ENCODE peak calls at places on chromosomes 1 and 21, in seven cellular contexts. One of them, this sample, is unnamed.

GRCh38 chr21:37849703-37850102 is 66.6 kb downstream of the KCNJ6 start:
- DNase-seq in Ammon's horn: no peak
- DNase-seq in activated gamma-delta T cell treated with anti-CD3 and anti-CD28 coated beads, Interleukin-2, amount 50 U/mL, for 16 hours: no peak
- DNase-seq in Kasumi-1: no peak
- DNase-seq in stimulated activated CD8-positive, alpha-beta memory T cell treated with anti-CD3 and anti-CD28 coated beads, Interleukin-15, amount 100 ng/mL, for 24 hours: no peak
- DNase-seq in GM10248: no peak
- DNase-seq in left ventricle myocardium superior: no peak
- DNase-seq in this sample: no peak

GRCh38 chr1:59214764-59215208 is 82.1 kb upstream of the FGGY start:
- DNase-seq in stimulated activated CD8-positive, alpha-beta memory T cell treated with anti-CD3 and anti-CD28 coated beads, Interleukin-15, amount 100 ng/mL, for 24 hours: no peak
- DNase-seq in Ammon's horn: no peak
- DNase-seq in left ventricle myocardium superior: no peak
- DNase-seq in Kasumi-1: no peak
- DNase-seq in GM10248: no peak
- DNase-seq in activated gamma-delta T cell treated with anti-CD3 and anti-CD28 coated beads, Interleukin-2, amount 50 U/mL, for 16 hours: no peak
- DNase-seq in this sample: no peak

GRCh38 chr1:43354471-43354870 is 4.3 kb upstream of the CDC20 start:
- DNase-seq in stimulated activated CD8-positive, alpha-beta memory T cell treated with anti-CD3 and anti-CD28 coated beads, Interleukin-15, amount 100 ng/mL, for 24 hours: no peak
- DNase-seq in left ventricle myocardium superior: no peak
- DNase-seq in Kasumi-1: no peak
- DNase-seq in Ammon's horn: no peak
- DNase-seq in GM10248: no peak
- DNase-seq in activated gamma-delta T cell treated with anti-CD3 and anti-CD28 coated beads, Interleukin-2, amount 50 U/mL, for 16 hours: no peak
- DNase-seq in this sample: no peak

GRCh38 chr1:7847599-7847998 is 5.3 kb downstream of the UTS2 start:
- DNase-seq in Kasumi-1: no peak
- DNase-seq in activated gamma-delta T cell treated with anti-CD3 and anti-CD28 coated beads, Interleukin-2, amount 50 U/mL, for 16 hours: no peak
- DNase-seq in Ammon's horn: no peak
- DNase-seq in stimulated activated CD8-positive, alpha-beta memory T cell treated with anti-CD3 and anti-CD28 coated beads, Interleukin-15, amount 100 ng/mL, for 24 hours: no peak
- DNase-seq in GM10248: no peak
- DNase-seq in left ventricle myocardium superior: no peak
- DNase-seq in this sample: peak; percentile 80

GRCh38 chr1:63824386-63824898 is 50.6 kb downstream of the ROR1 start:
- DNase-seq in stimulated activated CD8-positive, alpha-beta memory T cell treated with anti-CD3 and anti-CD28 coated beads, Interleukin-15, amount 100 ng/mL, for 24 hours: no peak
- DNase-seq in Ammon's horn: no peak
- DNase-seq in activated gamma-delta T cell treated with anti-CD3 and anti-CD28 coated beads, Interleukin-2, amount 50 U/mL, for 16 hours: no peak
- DNase-seq in left ventricle myocardium superior: no peak
- DNase-seq in GM10248: no peak
- DNase-seq in Kasumi-1: no peak
- DNase-seq in this sample: no peak

GRCh38 chr21:25750085-25750484 is 15.3 kb downstream of the GABPA start:
- DNase-seq in Ammon's horn: no peak
- DNase-seq in Kasumi-1: peak; percentile 66
- DNase-seq in GM10248: no peak
- DNase-seq in left ventricle myocardium superior: no peak
- DNase-seq in activated gamma-delta T cell treated with anti-CD3 and anti-CD28 coated beads, Interleukin-2, amount 50 U/mL, for 16 hours: no peak
- DNase-seq in stimulated activated CD8-positive, alpha-beta memory T cell treated with anti-CD3 and anti-CD28 coated beads, Interleukin-15, amount 100 ng/mL, for 24 hours: no peak
- DNase-seq in this sample: no peak

GRCh38 chr1:65065535-65066378 is 82.2 kb upstream of the AK4 start:
- DNase-seq in left ventricle myocardium superior: peak; percentile 58
- DNase-seq in Kasumi-1: no peak
- DNase-seq in activated gamma-delta T cell treated with anti-CD3 and anti-CD28 coated beads, Interleukin-2, amount 50 U/mL, for 16 hours: no peak
- DNase-seq in GM10248: no peak
- DNase-seq in Ammon's horn: no peak
- DNase-seq in stimulated activated CD8-positive, alpha-beta memory T cell treated with anti-CD3 and anti-CD28 coated beads, Interleukin-15, amount 100 ng/mL, for 24 hours: no peak
- DNase-seq in this sample: peak; percentile 22

GRCh38 chr21:46054447-46054846 is 43.5 kb upstream of the COL6A2 start:
- DNase-seq in Kasumi-1: no peak
- DNase-seq in left ventricle myocardium superior: peak; percentile 63
- DNase-seq in stimulated activated CD8-positive, alpha-beta memory T cell treated with anti-CD3 and anti-CD28 coated beads, Interleukin-15, amount 100 ng/mL, for 24 hours: no peak
- DNase-seq in activated gamma-delta T cell treated with anti-CD3 and anti-CD28 coated beads, Interleukin-2, amount 50 U/mL, for 16 hours: no peak
- DNase-seq in GM10248: no peak
- DNase-seq in Ammon's horn: no peak
- DNase-seq in this sample: peak; percentile 72

GRCh38 chr1:8055973-8056372 is 29.9 kb upstream of the ERRFI1 start:
- DNase-seq in left ventricle myocardium superior: no peak
- DNase-seq in stimulated activated CD8-positive, alpha-beta memory T cell treated with anti-CD3 and anti-CD28 coated beads, Interleukin-15, amount 100 ng/mL, for 24 hours: no peak
- DNase-seq in Kasumi-1: no peak
- DNase-seq in GM10248: no peak
- DNase-seq in Ammon's horn: no peak
- DNase-seq in activated gamma-delta T cell treated with anti-CD3 and anti-CD28 coated beads, Interleukin-2, amount 50 U/mL, for 16 hours: no peak
- DNase-seq in this sample: peak; percentile 81

GRCh38 chr1:31409946-31410858 is 2.8 kb upstream of the SERINC2 start:
- DNase-seq in left ventricle myocardium superior: no peak
- DNase-seq in activated gamma-delta T cell treated with anti-CD3 and anti-CD28 coated beads, Interleukin-2, amount 50 U/mL, for 16 hours: no peak
- DNase-seq in Ammon's horn: no peak
- DNase-seq in GM10248: no peak
- DNase-seq in Kasumi-1: no peak
- DNase-seq in stimulated activated CD8-positive, alpha-beta memory T cell treated with anti-CD3 and anti-CD28 coated beads, Interleukin-15, amount 100 ng/mL, for 24 hours: no peak
- DNase-seq in this sample: peak; percentile 25

GRCh38 chr1:23169219-23169575 is 541 bp upstream of the LUZP1 start:
- DNase-seq in left ventricle myocardium superior: no peak
- DNase-seq in Ammon's horn: no peak
- DNase-seq in activated gamma-delta T cell treated with anti-CD3 and anti-CD28 coated beads, Interleukin-2, amount 50 U/mL, for 16 hours: no peak
- DNase-seq in Kasumi-1: no peak
- DNase-seq in stimulated activated CD8-positive, alpha-beta memory T cell treated with anti-CD3 and anti-CD28 coated beads, Interleukin-15, amount 100 ng/mL, for 24 hours: no peak
- DNase-seq in GM10248: no peak
- DNase-seq in this sample: no peak

GRCh38 chr1:178196631-178197030 is 102.7 kb downstream of the RASAL2 start:
- DNase-seq in Ammon's horn: no peak
- DNase-seq in GM10248: no peak
- DNase-seq in stimulated activated CD8-positive, alpha-beta memory T cell treated with anti-CD3 and anti-CD28 coated beads, Interleukin-15, amount 100 ng/mL, for 24 hours: no peak
- DNase-seq in activated gamma-delta T cell treated with anti-CD3 and anti-CD28 coated beads, Interleukin-2, amount 50 U/mL, for 16 hours: no peak
- DNase-seq in Kasumi-1: no peak
- DNase-seq in left ventricle myocardium superior: no peak
- DNase-seq in this sample: no peak

GRCh38 chr1:50610563-50610962 is 187.3 kb upstream of the DMRTA2 start:
- DNase-seq in stimulated activated CD8-positive, alpha-beta memory T cell treated with anti-CD3 and anti-CD28 coated beads, Interleukin-15, amount 100 ng/mL, for 24 hours: no peak
- DNase-seq in GM10248: peak; percentile 22
- DNase-seq in left ventricle myocardium superior: no peak
- DNase-seq in activated gamma-delta T cell treated with anti-CD3 and anti-CD28 coated beads, Interleukin-2, amount 50 U/mL, for 16 hours: no peak
- DNase-seq in Ammon's horn: no peak
- DNase-seq in Kasumi-1: no peak
- DNase-seq in this sample: no peak

GRCh38 chr1:198519639-198520501 is 20.6 kb downstream of the ATP6V1G3 start:
- DNase-seq in left ventricle myocardium superior: no peak
- DNase-seq in Ammon's horn: no peak
- DNase-seq in activated gamma-delta T cell treated with anti-CD3 and anti-CD28 coated beads, Interleukin-2, amount 50 U/mL, for 16 hours: no peak
- DNase-seq in stimulated activated CD8-positive, alpha-beta memory T cell treated with anti-CD3 and anti-CD28 coated beads, Interleukin-15, amount 100 ng/mL, for 24 hours: no peak
- DNase-seq in GM10248: no peak
- DNase-seq in Kasumi-1: no peak
- DNase-seq in this sample: peak; percentile 6

GRCh38 chr1:22518379-22518778 is 44.9 kb upstream of the EPHA8 start:
- DNase-seq in Kasumi-1: no peak
- DNase-seq in activated gamma-delta T cell treated with anti-CD3 and anti-CD28 coated beads, Interleukin-2, amount 50 U/mL, for 16 hours: no peak
- DNase-seq in Ammon's horn: peak; percentile 29
- DNase-seq in left ventricle myocardium superior: no peak
- DNase-seq in GM10248: no peak
- DNase-seq in stimulated activated CD8-positive, alpha-beta memory T cell treated with anti-CD3 and anti-CD28 coated beads, Interleukin-15, amount 100 ng/mL, for 24 hours: no peak
- DNase-seq in this sample: no peak

GRCh38 chr1:40024671-40025070 is 15.9 kb upstream of the CAP1 start:
- DNase-seq in Kasumi-1: no peak
- DNase-seq in activated gamma-delta T cell treated with anti-CD3 and anti-CD28 coated beads, Interleukin-2, amount 50 U/mL, for 16 hours: no peak
- DNase-seq in left ventricle myocardium superior: no peak
- DNase-seq in GM10248: no peak
- DNase-seq in stimulated activated CD8-positive, alpha-beta memory T cell treated with anti-CD3 and anti-CD28 coated beads, Interleukin-15, amount 100 ng/mL, for 24 hours: no peak
- DNase-seq in Ammon's horn: no peak
- DNase-seq in this sample: no peak

GRCh38 chr1:27605796-27606707 is 2.1 kb upstream of the AHDC1 start:
- DNase-seq in left ventricle myocardium superior: peak; percentile 51
- DNase-seq in stimulated activated CD8-positive, alpha-beta memory T cell treated with anti-CD3 and anti-CD28 coated beads, Interleukin-15, amount 100 ng/mL, for 24 hours: no peak
- DNase-seq in Kasumi-1: peak; percentile 68
- DNase-seq in Ammon's horn: peak; percentile 81
- DNase-seq in activated gamma-delta T cell treated with anti-CD3 and anti-CD28 coated beads, Interleukin-2, amount 50 U/mL, for 16 hours: peak; percentile 45
- DNase-seq in GM10248: peak; percentile 54
- DNase-seq in this sample: peak; percentile 73

GRCh38 chr21:32320059-32320458 is 21.4 kb downstream of the MRAP start:
- DNase-seq in activated gamma-delta T cell treated with anti-CD3 and anti-CD28 coated beads, Interleukin-2, amount 50 U/mL, for 16 hours: no peak
- DNase-seq in Ammon's horn: no peak
- DNase-seq in GM10248: no peak
- DNase-seq in stimulated activated CD8-positive, alpha-beta memory T cell treated with anti-CD3 and anti-CD28 coated beads, Interleukin-15, amount 100 ng/mL, for 24 hours: no peak
- DNase-seq in left ventricle myocardium superior: no peak
- DNase-seq in Kasumi-1: no peak
- DNase-seq in this sample: no peak

GRCh38 chr1:171438441-171438840 is 46.9 kb upstream of the PRRC2C start:
- DNase-seq in activated gamma-delta T cell treated with anti-CD3 and anti-CD28 coated beads, Interleukin-2, amount 50 U/mL, for 16 hours: no peak
- DNase-seq in Kasumi-1: no peak
- DNase-seq in stimulated activated CD8-positive, alpha-beta memory T cell treated with anti-CD3 and anti-CD28 coated beads, Interleukin-15, amount 100 ng/mL, for 24 hours: no peak
- DNase-seq in left ventricle myocardium superior: peak; percentile 60
- DNase-seq in Ammon's horn: no peak
- DNase-seq in GM10248: no peak
- DNase-seq in this sample: peak; percentile 97

GRCh38 chr1:67853704-67854103 is 20.4 kb upstream of the GNG12 start:
- DNase-seq in Kasumi-1: peak; percentile 67
- DNase-seq in Ammon's horn: peak; percentile 59
- DNase-seq in activated gamma-delta T cell treated with anti-CD3 and anti-CD28 coated beads, Interleukin-2, amount 50 U/mL, for 16 hours: no peak
- DNase-seq in stimulated activated CD8-positive, alpha-beta memory T cell treated with anti-CD3 and anti-CD28 coated beads, Interleukin-15, amount 100 ng/mL, for 24 hours: no peak
- DNase-seq in GM10248: peak; percentile 22
- DNase-seq in left ventricle myocardium superior: peak; percentile 76
- DNase-seq in this sample: peak; percentile 89

GRCh38 chr1:23801338-23801748 is 789 bp upstream of the GALE start:
- DNase-seq in Ammon's horn: no peak
- DNase-seq in stimulated activated CD8-positive, alpha-beta memory T cell treated with anti-CD3 and anti-CD28 coated beads, Interleukin-15, amount 100 ng/mL, for 24 hours: no peak
- DNase-seq in GM10248: no peak
- DNase-seq in Kasumi-1: no peak
- DNase-seq in left ventricle myocardium superior: no peak
- DNase-seq in activated gamma-delta T cell treated with anti-CD3 and anti-CD28 coated beads, Interleukin-2, amount 50 U/mL, for 16 hours: no peak
- DNase-seq in this sample: no peak

GRCh38 chr1:41935226-41935625 is 16.5 kb upstream of the HIVEP3 start:
- DNase-seq in Kasumi-1: no peak
- DNase-seq in left ventricle myocardium superior: no peak
- DNase-seq in activated gamma-delta T cell treated with anti-CD3 and anti-CD28 coated beads, Interleukin-2, amount 50 U/mL, for 16 hours: no peak
- DNase-seq in Ammon's horn: peak; percentile 51
- DNase-seq in GM10248: no peak
- DNase-seq in stimulated activated CD8-positive, alpha-beta memory T cell treated with anti-CD3 and anti-CD28 coated beads, Interleukin-15, amount 100 ng/mL, for 24 hours: no peak
- DNase-seq in this sample: no peak

GRCh38 chr1:154767315-154768240 is 102.5 kb downstream of the KCNN3 start:
- DNase-seq in activated gamma-delta T cell treated with anti-CD3 and anti-CD28 coated beads, Interleukin-2, amount 50 U/mL, for 16 hours: no peak
- DNase-seq in Kasumi-1: no peak
- DNase-seq in stimulated activated CD8-positive, alpha-beta memory T cell treated with anti-CD3 and anti-CD28 coated beads, Interleukin-15, amount 100 ng/mL, for 24 hours: no peak
- DNase-seq in left ventricle myocardium superior: peak; percentile 69
- DNase-seq in GM10248: no peak
- DNase-seq in Ammon's horn: peak; percentile 80
- DNase-seq in this sample: peak; percentile 52

GRCh38 chr1:221806984-221807383 is 65.1 kb upstream of the DUSP10 start:
- DNase-seq in Kasumi-1: no peak
- DNase-seq in GM10248: no peak
- DNase-seq in activated gamma-delta T cell treated with anti-CD3 and anti-CD28 coated beads, Interleukin-2, amount 50 U/mL, for 16 hours: no peak
- DNase-seq in stimulated activated CD8-positive, alpha-beta memory T cell treated with anti-CD3 and anti-CD28 coated beads, Interleukin-15, amount 100 ng/mL, for 24 hours: no peak
- DNase-seq in Ammon's horn: peak; percentile 14
- DNase-seq in left ventricle myocardium superior: no peak
- DNase-seq in this sample: no peak

GRCh38 chr21:34890724-34891609 is 158.1 kb downstream of the RUNX1 start:
- DNase-seq in stimulated activated CD8-positive, alpha-beta memory T cell treated with anti-CD3 and anti-CD28 coated beads, Interleukin-15, amount 100 ng/mL, for 24 hours: no peak
- DNase-seq in left ventricle myocardium superior: peak; percentile 39
- DNase-seq in Ammon's horn: peak; percentile 16
- DNase-seq in activated gamma-delta T cell treated with anti-CD3 and anti-CD28 coated beads, Interleukin-2, amount 50 U/mL, for 16 hours: no peak
- DNase-seq in Kasumi-1: no peak
- DNase-seq in GM10248: no peak
- DNase-seq in this sample: peak; percentile 56

GRCh38 chr1:37714689-37715088 is 22.4 kb downstream of the CDCA8 start:
- DNase-seq in GM10248: no peak
- DNase-seq in Kasumi-1: no peak
- DNase-seq in activated gamma-delta T cell treated with anti-CD3 and anti-CD28 coated beads, Interleukin-2, amount 50 U/mL, for 16 hours: no peak
- DNase-seq in Ammon's horn: no peak
- DNase-seq in left ventricle myocardium superior: no peak
- DNase-seq in stimulated activated CD8-positive, alpha-beta memory T cell treated with anti-CD3 and anti-CD28 coated beads, Interleukin-15, amount 100 ng/mL, for 24 hours: no peak
- DNase-seq in this sample: no peak

GRCh38 chr1:26543444-26543835 is 13.9 kb downstream of the RPS6KA1 start:
- DNase-seq in left ventricle myocardium superior: no peak
- DNase-seq in Ammon's horn: peak; percentile 2
- DNase-seq in GM10248: no peak
- DNase-seq in activated gamma-delta T cell treated with anti-CD3 and anti-CD28 coated beads, Interleukin-2, amount 50 U/mL, for 16 hours: no peak
- DNase-seq in stimulated activated CD8-positive, alpha-beta memory T cell treated with anti-CD3 and anti-CD28 coated beads, Interleukin-15, amount 100 ng/mL, for 24 hours: no peak
- DNase-seq in Kasumi-1: no peak
- DNase-seq in this sample: no peak

GRCh38 chr1:173894189-173894588 is 22.9 kb downstream of the SERPINC1 start:
- DNase-seq in GM10248: no peak
- DNase-seq in Kasumi-1: no peak
- DNase-seq in activated gamma-delta T cell treated with anti-CD3 and anti-CD28 coated beads, Interleukin-2, amount 50 U/mL, for 16 hours: no peak
- DNase-seq in Ammon's horn: no peak
- DNase-seq in stimulated activated CD8-positive, alpha-beta memory T cell treated with anti-CD3 and anti-CD28 coated beads, Interleukin-15, amount 100 ng/mL, for 24 hours: no peak
- DNase-seq in left ventricle myocardium superior: no peak
- DNase-seq in this sample: no peak

GRCh38 chr1:235015291-235015990 is 113.2 kb downstream of the TOMM20 start:
- DNase-seq in left ventricle myocardium superior: no peak
- DNase-seq in activated gamma-delta T cell treated with anti-CD3 and anti-CD28 coated beads, Interleukin-2, amount 50 U/mL, for 16 hours: no peak
- DNase-seq in stimulated activated CD8-positive, alpha-beta memory T cell treated with anti-CD3 and anti-CD28 coated beads, Interleukin-15, amount 100 ng/mL, for 24 hours: no peak
- DNase-seq in GM10248: peak; percentile 41
- DNase-seq in Ammon's horn: no peak
- DNase-seq in Kasumi-1: no peak
- DNase-seq in this sample: no peak